ENCODE peak calls at places on chromosomes 6 and 20, in four cellular contexts. A is GM12878, R is H1, L is K562. J is an unnamed sample.

GRCh38 chr6:30749554-30750378 is 5.4 kb upstream of the IER3 start:
- DNase-seq in A (no peak), R (no peak), L (no peak), J (peak)

GRCh38 chr6:110951986-110952794 is 6.3 kb upstream of the GTF3C6 start:
- DNase-seq in A (no peak), R (no peak), L (no peak), J (peak)

GRCh38 chr6:166910601-166911000 is 45.7 kb downstream of the RNASET2 start:
- DNase-seq in A (no peak), R (no peak), L (peak), J (no peak)

GRCh38 chr6:89313006-89313405 is 2.1 kb downstream of the GABRR2 start:
- DNase-seq in A (no peak), R (no peak), L (no peak), J (no peak)

GRCh38 chr6:144013486-144013909 is 5.4 kb upstream of the PLAGL1 start:
- DNase-seq in A (no peak), R (no peak), L (peak), J (peak)

GRCh38 chr6:150322452-150322851 is 46.4 kb upstream of the IYD start:
- DNase-seq in A (no peak), R (no peak), L (no peak), J (no peak)

GRCh38 chr20:46619445-46619844 is 31.8 kb downstream of the SLC13A3 start:
- DNase-seq in A (no peak), R (no peak), L (peak), J (no peak)

GRCh38 chr6:38973178-38974057 is 75.2 kb upstream of the GLP1R start:
- DNase-seq in A (peak), R (no peak), L (peak), J (peak)

GRCh38 chr6:39892490-39893129 is 41.7 kb downstream of the MOCS1 start:
- DNase-seq in A (peak), R (peak), L (peak), J (peak)

GRCh38 chr6:169799474-169799926 is 48.1 kb downstream of the ERMARD start:
- DNase-seq in A (no peak), R (no peak), L (no peak), J (peak)

GRCh38 chr6:170189236-170189635 is 101.6 kb downstream of the DLL1 start:
- DNase-seq in A (no peak), R (no peak), L (no peak), J (no peak)

GRCh38 chr6:35318200-35318844 is 20.7 kb downstream of the DEF6 start:
- DNase-seq in A (no peak), R (peak), L (no peak), J (peak)

GRCh38 chr20:21303061-21303871 is at the start of gene XRN2:
- DNase-seq in A (peak), R (peak), L (peak), J (peak)

GRCh38 chr6:151679081-151679480 is 128.4 kb upstream of the ESR1 start:
- DNase-seq in A (no peak), R (no peak), L (peak), J (no peak)

GRCh38 chr20:51768759-51769517 is 748 bp upstream of the ATP9A start:
- DNase-seq in A (no peak), R (no peak), L (no peak), J (no peak)
- TF ChIP-seq BRCA1 in A (no peak), R (no peak), L (no peak), J (no peak)

GRCh38 chr6:133918208-133918930 is 29.5 kb downstream of the TCF21 start:
- DNase-seq in A (no peak), R (no peak), L (no peak), J (no peak)
- TF ChIP-seq BRCA1 in A (no peak), R (no peak), L (no peak), J (no peak)

DNA sequence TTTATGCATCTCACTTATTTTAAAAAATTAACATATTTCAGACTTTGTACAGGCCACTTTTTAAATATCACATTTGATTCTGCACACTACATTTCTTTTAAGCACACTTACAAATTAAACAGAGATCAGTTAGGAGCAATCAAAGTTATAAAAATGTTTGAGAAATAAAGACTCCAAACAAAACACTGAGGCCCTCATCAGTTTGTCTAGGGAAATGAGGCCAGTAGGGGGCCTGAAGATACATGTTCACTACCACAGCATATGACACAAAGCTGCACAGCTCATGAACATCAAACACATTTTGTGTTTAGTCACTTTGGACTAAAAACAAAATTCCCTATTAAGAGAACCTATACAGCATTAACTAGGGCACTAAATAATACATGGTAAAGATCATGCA is 180.5 kb downstream of the PDE7B start:
- DNase-seq in A (no peak), R (no peak), L (peak), J (peak)
- TF ChIP-seq BRCA1 in A (no peak), R (no peak), L (no peak), J (no peak)

DNA sequence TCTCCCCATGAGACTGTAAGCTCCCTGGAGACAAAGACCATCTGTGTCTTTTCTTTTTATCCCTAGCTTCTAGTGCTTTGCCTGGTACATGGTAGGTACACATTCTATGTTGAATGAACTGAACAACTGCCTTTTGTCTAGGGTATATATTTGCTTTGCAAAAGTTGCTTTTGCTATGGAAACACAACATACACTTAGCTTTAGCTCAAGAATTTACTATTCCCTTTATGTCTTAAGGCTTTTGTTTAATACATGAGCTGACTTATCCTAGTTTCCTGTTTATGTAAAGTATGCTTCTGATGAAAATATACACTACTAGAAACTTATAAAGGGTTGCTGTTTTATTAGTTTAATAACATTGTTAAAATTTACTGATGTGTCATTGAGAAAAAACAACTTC is 198.2 kb downstream of the PRL start:
- DNase-seq in A (no peak), R (no peak), L (no peak), J (no peak)
- TF ChIP-seq BRCA1 in A (no peak), R (no peak), L (no peak), J (no peak)